ENCODE peak calls at places on chromosomes 7 and 10, in four cellular contexts. B, W, C and N are unnamed samples.

GRCh38 chr7:136925049-136925448 is 56.6 kb downstream of the CHRM2 start:
- DNase-seq in C (no peak), W (no peak), B (no peak), N (no peak)

GRCh38 chr10:101018118-101018599 is 12.8 kb downstream of the PDZD7 start:
- DNase-seq in C (peak; percentile 68), W (no peak), B (no peak), N (no peak)

GRCh38 chr10:73517166-73517888 is 21.5 kb upstream of the PPP3CB start:
- DNase-seq in B (no peak), W (peak; percentile 83), C (no peak), N (no peak)

GRCh38 chr7:117273325-117274292 is 49.2 kb downstream of the WNT2 start:
- DNase-seq in W (no peak), C (no peak), B (no peak), N (no peak)

GRCh38 chr7:119737390-119737789 is 535.6 kb upstream of the KCND2 start:
- DNase-seq in C (no peak), W (no peak), B (no peak), N (no peak)

GRCh38 chr10:81575007-81575406 is 300.0 kb upstream of the NRG3 start:
- DNase-seq in W (no peak), B (no peak), C (no peak), N (no peak)

GRCh38 chr7:98116656-98117461 is 10.2 kb downstream of the LMTK2 start:
- DNase-seq in W (no peak), C (peak; percentile 61), B (no peak), N (no peak)

GRCh38 chr10:102064503-102064867 is 664 bp upstream of the HPS6 start:
- DNase-seq in C (no peak), B (no peak), W (no peak), N (no peak)

GRCh38 chr7:129644634-129645230 is 33.2 kb downstream of the NRF1 start:
- DNase-seq in W (peak; percentile 35), B (no peak), C (peak; percentile 37), N (no peak)

GRCh38 chr10:97991875-97992274 is 38.5 kb downstream of the CRTAC1 start:
- DNase-seq in C (peak; percentile 3), W (no peak), B (no peak), N (no peak)

GRCh38 chr10:97350138-97350537 is 15.6 kb upstream of the FRAT2 start:
- DNase-seq in B (no peak), C (no peak), W (no peak), N (no peak)

GRCh38 chr7:143499246-143499645 is 21.6 kb downstream of the TAS2R41 start:
- DNase-seq in W (no peak), C (no peak), B (no peak), N (no peak)
- TF ChIP-seq POLR2AphosphoS5 in W (no peak), C (no peak), B (no peak), N (no peak)

GRCh38 chr10:77084431-77085144 is 553.0 kb downstream of the KCNMA1 start:
- DNase-seq in C (no peak), W (no peak), B (no peak), N (no peak)
- TF ChIP-seq POLR2AphosphoS5 in C (no peak), W (no peak), B (peak; percentile 15), N (no peak)

GRCh38 chr10:22945934-22946673 is 18.3 kb downstream of the ARMC3 start:
- DNase-seq in B (no peak), W (no peak), C (no peak), N (no peak)

GRCh38 chr10:22942437-22942836 is 14.6 kb downstream of the ARMC3 start:
- DNase-seq in B (no peak), W (no peak), C (no peak), N (no peak)
- TF ChIP-seq POLR2AphosphoS5 in B (no peak), W (no peak), C (no peak), N (no peak)

GRCh38 chr10:43962346-43963191 is 313.9 kb upstream of the ZNF32 start:
- DNase-seq in C (no peak), B (no peak), W (no peak), N (no peak)
- TF ChIP-seq POLR2AphosphoS5 in C (no peak), B (no peak), W (no peak), N (no peak)

GRCh38 chr7:140275069-140275961 is 98.5 kb upstream of the KDM7A start:
- DNase-seq in B (no peak), C (no peak), W (peak; percentile 66), N (no peak)
- TF ChIP-seq POLR2AphosphoS5 in B (no peak), C (no peak), W (no peak), N (no peak)

GRCh38 chr10:123488436-123488835 is 177.7 kb upstream of the GPR26 start:
- DNase-seq in C (no peak), B (no peak), W (no peak), N (no peak)
- TF ChIP-seq POLR2AphosphoS5 in C (no peak), B (no peak), W (no peak), N (no peak)

DNA sequence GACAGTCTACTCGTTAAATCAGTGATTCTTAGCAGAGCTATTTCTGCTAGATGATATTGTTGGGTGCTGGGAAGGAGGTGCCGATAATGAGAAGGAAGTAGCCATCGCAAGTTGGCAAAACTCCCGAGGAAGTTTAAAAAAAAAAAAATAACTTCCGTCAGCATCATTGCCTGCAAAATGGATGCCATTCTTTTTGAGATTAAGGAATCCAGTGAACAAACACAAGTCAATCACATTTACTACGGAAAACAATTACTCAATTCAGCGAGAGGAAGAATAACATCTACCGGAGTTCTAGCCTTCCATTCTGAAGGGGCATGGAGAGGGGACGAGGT is 74.4 kb upstream of the SFMBT2 start:
- DNase-seq in W (no peak), C (no peak), B (no peak), N (no peak)
- TF ChIP-seq POLR2AphosphoS5 in W (no peak), C (no peak), B (no peak), N (no peak)

GRCh38 chr7:12788591-12788990 is 101.2 kb downstream of the ARL4A start:
- DNase-seq in W (no peak), C (no peak), B (no peak), N (no peak)
- TF ChIP-seq POLR2AphosphoS5 in W (no peak), C (no peak), B (no peak), N (no peak)